ENCODE peak calls at places on chromosome 1, in six cellular contexts. A, D, N, V, Q and J are unnamed samples.
A peak's percentile ranks its signal among the peaks of the same experiment; 100 is the strongest.

GRCh38 chr1:94236630-94237290 is 624 bp downstream of the ARHGAP29 start:
- DNase-seq in Q (peak; percentile 34), D (peak; percentile 50), N (peak; percentile 46), V (peak; percentile 19), A (peak; percentile 50), J (no peak)

GRCh38 chr1:151501474-151501873 is 9.7 kb upstream of the CGN start:
- DNase-seq in D (no peak), N (no peak), V (no peak), Q (no peak), A (peak; percentile 56), J (no peak)

GRCh38 chr1:200673952-200674823 is 4.5 kb upstream of the DDX59 start:
- DNase-seq in N (no peak), V (no peak), Q (no peak), D (peak; percentile 75), A (no peak), J (no peak)

GRCh38 chr1:60560701-60561100 is 487.1 kb upstream of the C1orf87 start:
- DNase-seq in N (no peak), D (no peak), V (no peak), A (no peak), Q (no peak), J (no peak)

GRCh38 chr1:67174716-67175284 is 8.5 kb downstream of the IL23R start:
- DNase-seq in A (no peak), D (no peak), N (no peak), Q (no peak), V (no peak), J (no peak)

GRCh38 chr1:179876289-179876715 is 1.3 kb downstream of the TOR1AIP2 start:
- DNase-seq in A (peak; percentile 33), D (peak; percentile 61), Q (peak; percentile 48), N (peak; percentile 23), V (no peak), J (no peak)

GRCh38 chr1:240111558-240111957 is 19.9 kb downstream of the FMN2 start:
- DNase-seq in Q (no peak), A (peak; percentile 43), V (no peak), N (peak; percentile 53), D (no peak), J (no peak)

GRCh38 chr1:234000557-234001081 is 96.1 kb downstream of the SLC35F3 start:
- DNase-seq in V (no peak), D (no peak), Q (no peak), A (no peak), N (no peak), J (no peak)

GRCh38 chr1:234987415-234988159 is 141.1 kb downstream of the TOMM20 start:
- DNase-seq in V (peak; percentile 58), A (peak; percentile 89), N (peak; percentile 57), D (peak; percentile 87), Q (peak; percentile 68), J (peak; percentile 73)

GRCh38 chr1:6906783-6907182 is 121.5 kb downstream of the CAMTA1 start:
- DNase-seq in N (no peak), Q (no peak), V (no peak), A (no peak), D (no peak), J (no peak)

GRCh38 chr1:4527819-4528218 is 126.6 kb upstream of the AJAP1 start:
- DNase-seq in N (no peak), Q (no peak), A (no peak), D (no peak), V (no peak), J (no peak)

GRCh38 chr1:119410977-119411376 is 4.0 kb upstream of the HSD3B2 start:
- DNase-seq in Q (no peak), N (no peak), V (no peak), D (no peak), A (no peak), J (no peak)

GRCh38 chr1:153192697-153193096 is 10.5 kb upstream of the LELP1 start:
- DNase-seq in V (no peak), N (no peak), A (peak; percentile 11), D (no peak), Q (no peak), J (no peak)

GRCh38 chr1:153125536-153125935 is 12.2 kb upstream of the SPRR2F start:
- DNase-seq in Q (no peak), V (no peak), D (no peak), N (no peak), A (no peak), J (no peak)

DNA sequence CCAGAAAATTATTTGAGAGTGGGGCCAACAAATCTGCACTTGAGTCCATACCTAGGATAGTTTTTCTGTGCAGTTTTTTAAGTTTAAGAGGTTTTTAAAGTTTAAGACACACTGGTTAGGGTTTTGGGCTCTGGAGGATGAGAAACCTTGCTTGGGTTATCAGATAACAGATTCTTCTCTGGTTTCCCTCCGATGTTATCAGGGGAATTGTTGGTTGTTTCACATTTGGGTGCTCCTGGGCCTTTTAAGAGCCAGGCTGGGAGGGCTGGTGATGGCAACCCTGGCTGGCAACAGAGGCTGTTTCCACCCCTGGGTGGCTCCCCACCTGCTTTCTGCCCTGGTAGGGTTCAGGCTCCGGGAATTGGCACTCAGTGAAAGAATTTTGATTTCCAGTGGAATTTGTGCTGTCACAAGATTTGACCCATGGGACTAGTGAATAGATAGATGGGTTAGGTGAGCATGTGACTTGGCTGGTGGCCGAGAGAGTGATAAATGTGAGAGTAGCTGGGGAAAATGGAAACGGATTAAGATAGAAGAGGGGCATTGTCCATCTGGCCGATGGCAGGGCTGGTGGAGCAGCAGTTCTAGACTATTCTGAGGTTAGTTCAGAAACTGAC is 14.8 kb downstream of the VANGL1 start:
- DNase-seq in A (no peak), V (no peak), D (no peak), Q (no peak), N (no peak), J (no peak)
- H3K4me1 ChIP-seq in A (no peaks in the 10 kb centered on the region), V (peaks cover 19% of the 10 kb centered on the region), D (peaks cover 13% of the 10 kb centered on the region), Q (peaks cover 20% of the 10 kb centered on the region), N (no peaks in the 10 kb centered on the region), J (peaks cover 10% of the 10 kb centered on the region)

DNA sequence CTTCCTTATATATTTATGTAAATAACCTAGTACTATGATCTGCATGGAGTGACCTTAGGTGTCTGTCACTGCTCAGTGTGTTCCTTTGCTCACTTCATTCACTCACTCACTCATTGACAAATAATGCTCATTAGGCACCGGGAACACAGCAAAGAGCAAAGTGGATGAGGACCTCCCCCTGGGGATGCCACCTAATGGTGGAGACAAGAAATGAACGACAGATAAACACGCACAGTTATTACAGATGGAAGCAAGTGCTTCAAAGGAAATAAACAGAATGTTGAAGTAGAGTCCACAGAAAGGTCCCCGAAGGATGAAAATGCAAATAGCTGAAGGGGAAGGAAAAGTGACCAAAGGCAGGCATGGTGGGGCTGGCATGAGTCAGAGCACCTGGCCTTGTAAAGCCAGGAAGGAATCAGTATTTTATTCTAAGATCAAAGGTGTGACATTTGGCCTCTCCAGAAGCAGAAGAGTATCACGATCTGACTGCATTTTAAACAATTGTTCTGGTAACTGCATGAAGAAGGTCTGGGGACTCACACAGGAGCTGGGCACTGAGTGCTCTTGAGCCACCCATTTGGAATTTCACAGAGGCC is 23.1 kb downstream of the MAB21L3 start:
- DNase-seq in V (no peak), A (no peak), N (peak; percentile 13), D (no peak), Q (no peak), J (no peak)
- TF ChIP-seq CTCF in V (no peak), A (peak; percentile 8), N (no peak), D (peak; percentile 16), Q (no peak), J (no peak)

GRCh38 chr1:22533244-22533643 is 30.0 kb upstream of the EPHA8 start:
- DNase-seq in D (no peak), A (no peak), N (no peak), V (no peak), Q (no peak), J (no peak)

GRCh38 chr1:22528451-22528850 is 34.8 kb upstream of the EPHA8 start:
- DNase-seq in V (no peak), A (no peak), D (no peak), N (no peak), Q (no peak), J (no peak)

GRCh38 chr1:22529901-22530621 is 33.2 kb upstream of the EPHA8 start:
- DNase-seq in D (no peak), N (no peak), A (no peak), V (no peak), Q (no peak), J (no peak)

GRCh38 chr1:22530701-22531100 is 32.6 kb upstream of the EPHA8 start:
- DNase-seq in V (no peak), N (no peak), A (no peak), D (no peak), Q (no peak), J (no peak)

GRCh38 chr1:22531251-22531650 is 32.0 kb upstream of the EPHA8 start:
- DNase-seq in D (no peak), N (no peak), V (no peak), Q (no peak), A (no peak), J (no peak)
- H3K27ac ChIP-seq in D (no peak overlapping the region), N (no peak overlapping the region), V (peak overlapping the region; percentile 21), Q (no peak overlapping the region), A (no peak overlapping the region), J (peak overlapping the region; percentile 87)

GRCh38 chr1:35574655-35575400 is 1.7 kb downstream of the TFAP2E start:
- DNase-seq in N (no peak), V (no peak), D (no peak), A (no peak), Q (no peak), J (no peak)

GRCh38 chr1:35575401-35575958 is 2.4 kb downstream of the TFAP2E start:
- DNase-seq in N (no peak), A (no peak), V (no peak), Q (no peak), D (no peak), J (no peak)

GRCh38 chr1:35572296-35572695 is 818 bp upstream of the TFAP2E start:
- DNase-seq in N (no peak), V (no peak), Q (no peak), D (no peak), A (no peak), J (no peak)

GRCh38 chr1:35573198-35573775 is at the start of gene TFAP2E:
- DNase-seq in D (no peak), Q (peak; percentile 62), A (peak; percentile 38), V (no peak), N (peak; percentile 57), J (no peak)

GRCh38 chr1:35573776-35574654 is 901 bp downstream of the TFAP2E start:
- DNase-seq in N (no peak), D (no peak), A (no peak), Q (no peak), V (no peak), J (no peak)
- H3K4me1 ChIP-seq in N (peaks cover 14% of the 10 kb centered on the region), D (peaks cover 1% of the 10 kb centered on the region), A (no peaks in the 10 kb centered on the region), Q (peaks cover 28% of the 10 kb centered on the region), V (peaks cover 51% of the 10 kb centered on the region), J (peaks cover 3% of the 10 kb centered on the region)

GRCh38 chr1:2539312-2539907 is 9.3 kb upstream of the HES5 start:
- DNase-seq in Q (no peak), D (no peak), V (no peak), N (no peak), A (no peak), J (no peak)
- TF ChIP-seq CTCF in Q (no peak), D (peak; percentile 8), V (no peak), N (no peak), A (no peak), J (no peak)